ENCODE peak calls at places on chromosome 16, in six cellular contexts. F is NB4, S is transverse colon, H is breast epithelium, P is right lobe of liver, V is body of pancreas. X is an unnamed sample.

GRCh38 chr16:12160815-12161550 is 184.4 kb downstream of the SNX29 start:
- DNase-seq in F (no peak), S (no peak), H (no peak), P (no peak), V (no peak), X (peak; percentile 28)

GRCh38 chr16:80899804-80900592 is 95.6 kb upstream of the CDYL2 start:
- DNase-seq in F (peak; percentile 27), S (peak; percentile 39), H (peak; percentile 83), P (peak; percentile 81), V (peak; percentile 91), X (no peak)

GRCh38 chr16:86500708-86501510 is 9.4 kb upstream of the FOXF1 start:
- DNase-seq in F (no peak), S (no peak), H (no peak), P (no peak), V (no peak), X (no peak)

GRCh38 chr16:5653041-5653440 is 555.4 kb upstream of the EEF2KMT start:
- DNase-seq in F (no peak), S (no peak), H (no peak), P (no peak), V (no peak), X (no peak)

GRCh38 chr16:57755061-57755684 is 19.6 kb downstream of the KATNB1 start:
- DNase-seq in F (no peak), S (no peak), H (no peak), P (peak; percentile 18), V (no peak), X (no peak)

GRCh38 chr16:22075043-22075757 is 17.1 kb upstream of the VWA3A start:
- DNase-seq in F (no peak), S (no peak), H (no peak), P (no peak), V (no peak), X (no peak)

GRCh38 chr16:52528393-52529080 is 18.4 kb downstream of the TOX3 start:
- DNase-seq in F (no peak), S (no peak), H (no peak), P (no peak), V (peak; percentile 23), X (no peak)

GRCh38 chr16:88529596-88529995 is 40.6 kb upstream of the ZC3H18 start:
- DNase-seq in F (no peak), S (no peak), H (no peak), P (peak; percentile 16), V (no peak), X (no peak)

GRCh38 chr16:84553873-84554399 is 49.5 kb upstream of the MEAK7 start:
- DNase-seq in F (no peak), S (no peak), H (no peak), P (no peak), V (no peak), X (no peak)

GRCh38 chr16:88768041-88768876 is 16.8 kb downstream of the PIEZO1 start:
- DNase-seq in F (no peak), S (peak; percentile 60), H (peak; percentile 64), P (peak; percentile 66), V (peak; percentile 76), X (no peak)

GRCh38 chr16:84277244-84277823 is 17.3 kb upstream of the WFDC1 start:
- DNase-seq in F (peak; percentile 74), S (peak; percentile 76), H (no peak), P (peak; percentile 68), V (peak; percentile 45), X (peak; percentile 40)

GRCh38 chr16:23082161-23082788 is 67.0 kb downstream of the USP31 start:
- DNase-seq in F (no peak), S (no peak), H (no peak), P (no peak), V (no peak), X (no peak)

GRCh38 chr16:66207139-66207863 is 159.2 kb upstream of the CDH5 start:
- DNase-seq in F (peak; percentile 95), S (no peak), H (peak; percentile 25), P (no peak), V (no peak), X (no peak)

GRCh38 chr16:57092786-57093301 is 461 bp downstream of the CPNE2 start:
- DNase-seq in F (peak; percentile 72), S (peak; percentile 54), H (no peak), P (peak; percentile 68), V (peak; percentile 46), X (peak; percentile 76)

GRCh38 chr16:81703177-81704155 is 75.6 kb upstream of the PLCG2 start:
- DNase-seq in F (peak; percentile 67), S (no peak), H (no peak), P (peak; percentile 14), V (no peak), X (no peak)

GRCh38 chr16:79278506-79278905 is 322.0 kb downstream of the MAF start:
- DNase-seq in F (no peak), S (peak; percentile 44), H (no peak), P (no peak), V (no peak), X (no peak)

GRCh38 chr16:25966172-25967097 is 274.7 kb downstream of the HS3ST4 start:
- DNase-seq in F (no peak), S (no peak), H (no peak), P (no peak), V (no peak), X (peak; percentile 5)

GRCh38 chr16:48013476-48013875 is 142.3 kb downstream of the ABCC12 start:
- DNase-seq in F (no peak), S (no peak), H (no peak), P (no peak), V (no peak), X (no peak)

GRCh38 chr16:85284138-85284897 is 172.0 kb upstream of the CIBAR2 start:
- DNase-seq in F (no peak), S (no peak), H (no peak), P (no peak), V (no peak), X (no peak)

GRCh38 chr16:21656795-21657768 is 4.7 kb upstream of the IGSF6 start:
- DNase-seq in F (peak; percentile 68), S (no peak), H (no peak), P (no peak), V (peak; percentile 27), X (no peak)

GRCh38 chr16:87169509-87169985 is 147.6 kb downstream of the C16orf95 start:
- DNase-seq in F (no peak), S (no peak), H (no peak), P (peak; percentile 48), V (no peak), X (no peak)

GRCh38 chr16:78505544-78506371 is 406.3 kb downstream of the WWOX start:
- DNase-seq in F (no peak), S (peak; percentile 30), H (peak; percentile 62), P (peak; percentile 56), V (peak; percentile 50), X (no peak)

GRCh38 chr16:77805403-77805802 is 17.0 kb downstream of the VAT1L start:
- DNase-seq in F (no peak), S (no peak), H (peak; percentile 21), P (peak; percentile 55), V (peak; percentile 42), X (no peak)

GRCh38 chr16:87461466-87461975 is 31.3 kb downstream of the ZCCHC14 start:
- DNase-seq in F (no peak), S (peak; percentile 93), H (peak; percentile 91), P (peak; percentile 91), V (peak; percentile 98), X (no peak)

GRCh38 chr16:82753821-82754220 is 127.1 kb downstream of the CDH13 start:
- DNase-seq in F (no peak), S (no peak), H (no peak), P (no peak), V (no peak), X (no peak)

GRCh38 chr16:54718376-54718775 is 212.3 kb upstream of the IRX5 start:
- DNase-seq in F (no peak), S (no peak), H (no peak), P (no peak), V (no peak), X (no peak)

GRCh38 chr16:76175718-76176117 is 101.5 kb upstream of the CNTNAP4 start:
- DNase-seq in F (no peak), S (no peak), H (no peak), P (no peak), V (no peak), X (no peak)

GRCh38 chr16:4373356-4373908 is 1.8 kb downstream of the VASN start:
- DNase-seq in F (no peak), S (no peak), H (no peak), P (no peak), V (no peak), X (no peak)
- TF ChIP-seq POLR2A in F (no peak), S (no peak), H (no peak), P (no peak), V (no peak), X (no peak)

DNA sequence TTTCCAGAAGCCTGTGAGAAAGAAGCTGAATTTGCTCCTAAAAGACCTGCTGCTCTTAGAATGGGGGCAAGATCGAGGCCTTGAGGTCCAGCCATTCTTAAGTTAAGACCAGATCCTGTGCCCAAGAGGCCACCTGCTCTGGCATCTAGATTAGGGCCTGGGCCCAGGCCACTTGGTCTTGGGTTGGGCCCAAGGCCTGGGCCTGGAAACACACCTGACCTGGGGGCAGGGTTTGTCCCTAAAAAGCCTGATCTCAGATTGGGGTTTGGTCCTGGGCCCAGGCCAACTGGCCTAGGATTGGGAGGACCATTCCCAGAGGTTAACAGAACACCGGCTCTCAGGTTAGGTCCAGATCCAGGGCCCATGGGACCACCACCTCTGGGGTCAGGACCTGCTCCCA is 12.9 kb downstream of the CHTF8 start:
- DNase-seq in F (no peak), S (no peak), H (no peak), P (no peak), V (peak; percentile 26), X (no peak)
- TF ChIP-seq POLR2A in F (no peak), S (no peak), H (no peak), P (no peak), V (no peak), X (no peak)

GRCh38 chr16:50368410-50369132 is at the start of gene BRD7:
- DNase-seq in F (peak; percentile 78), S (peak; percentile 64), H (peak; percentile 34), P (peak; percentile 67), V (peak; percentile 57), X (peak; percentile 82)
- TF ChIP-seq POLR2A in F (peak; percentile 21), S (no peak), H (no peak), P (no peak), V (no peak), X (no peak)

DNA sequence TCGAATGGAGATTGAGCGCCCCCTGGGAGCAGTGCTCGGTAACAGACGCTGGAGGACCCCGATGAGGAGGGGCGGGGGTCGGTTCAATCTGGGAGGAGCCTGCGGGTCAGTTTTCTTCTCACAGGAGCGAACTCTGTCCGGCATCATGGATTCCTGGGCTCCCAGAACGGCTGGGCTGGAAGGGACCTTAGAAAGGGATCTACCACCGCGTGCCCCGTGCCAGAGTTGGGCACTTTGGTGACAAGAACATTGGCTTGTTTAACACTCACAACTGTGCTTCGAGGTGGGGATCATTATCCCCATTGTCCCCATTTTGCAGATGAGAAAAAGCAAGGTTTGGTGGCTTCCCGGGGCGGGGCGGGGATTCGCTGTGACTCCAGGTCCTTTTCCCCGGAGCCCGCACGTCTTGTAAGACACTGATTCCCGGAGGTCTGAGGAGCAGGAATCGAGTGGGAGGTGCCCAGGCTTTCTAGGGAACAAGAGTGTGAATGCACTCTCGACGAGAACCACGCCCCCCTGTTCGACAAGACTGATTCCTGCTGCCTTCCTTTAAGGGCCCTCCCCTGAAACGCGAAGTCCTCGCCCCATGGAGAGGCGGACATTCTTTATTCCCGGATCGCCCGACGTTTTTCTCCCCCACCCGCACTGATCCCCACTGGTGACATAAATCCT is 1.5 kb upstream of the FBXL19 start:
- DNase-seq in F (peak; percentile 93), S (peak; percentile 93), H (peak; percentile 93), P (peak; percentile 87), V (peak; percentile 90), X (peak; percentile 61)
- TF ChIP-seq POLR2A in F (no peak), S (peak; percentile 52), H (peak; percentile 2), P (no peak), V (peak; percentile 40), X (no peak)

GRCh38 chr16:589658-590159 is at the start of gene RAB40C:
- DNase-seq in F (peak; percentile 96), S (peak; percentile 99), H (peak; percentile 99), P (peak; percentile 100), V (peak; percentile 100), X (peak; percentile 99)
- TF ChIP-seq POLR2A in F (no peak), S (no peak), H (no peak), P (no peak), V (no peak), X (no peak)

X was measured in GM12891.